ENCODE peak calls at places on chromosomes 11 and 22, in six cellular contexts. P is ovary, C is OCI-LY7, B is A673, G is heart left ventricle, Z is dorsolateral prefrontal cortex. E is an unnamed sample.

GRCh38 chr11:34358258-34358665 is 452 bp upstream of the ABTB2 start:
- DNase-seq in Z (no peak), P (peak; percentile 77), C (no peak), G (peak; percentile 56), B (peak; percentile 97), E (peak; percentile 47)

GRCh38 chr11:117281159-117281558 is 10.0 kb upstream of the BACE1-AS start:
- DNase-seq in Z (no peak), P (peak; percentile 34), B (peak; percentile 72), C (no peak), G (no peak), E (peak; percentile 99)

GRCh38 chr11:127493330-127493729 is 492.8 kb upstream of the KIRREL3 start:
- DNase-seq in P (no peak), Z (no peak), G (no peak), C (peak; percentile 10), B (peak; percentile 40), E (no peak)

GRCh38 chr22:31075961-31076360 is 5.2 kb upstream of the SMTN start:
- DNase-seq in C (no peak), G (peak; percentile 91), Z (no peak), B (no peak), P (peak; percentile 84), E (peak; percentile 86)

GRCh38 chr11:74505911-74506310 is 12.4 kb upstream of the LIPT2 start:
- DNase-seq in P (no peak), C (no peak), B (no peak), Z (no peak), G (no peak), E (no peak)

GRCh38 chr11:44191322-44192014 is 96.0 kb downstream of the EXT2 start:
- DNase-seq in B (peak; percentile 95), P (no peak), Z (no peak), G (no peak), C (no peak), E (no peak)

GRCh38 chr22:43889366-43890253 is 2.2 kb downstream of the PNPLA5 start:
- DNase-seq in G (no peak), Z (no peak), C (no peak), B (no peak), P (no peak), E (peak; percentile 41)

GRCh38 chr11:72578051-72578450 is 96.2 kb downstream of the PDE2A start:
- DNase-seq in Z (no peak), P (no peak), G (no peak), B (no peak), C (no peak), E (no peak)

GRCh38 chr11:19846654-19847330 is 134.2 kb downstream of the NAV2 start:
- DNase-seq in C (no peak), B (no peak), Z (no peak), P (peak; percentile 86), G (peak; percentile 66), E (peak; percentile 30)

GRCh38 chr22:20031732-20032406 is 11.0 kb downstream of the TANGO2 start:
- DNase-seq in C (peak; percentile 76), G (no peak), B (no peak), Z (no peak), P (no peak), E (no peak)

GRCh38 chr11:83612891-83613766 is 327.0 kb upstream of the CCDC90B start:
- DNase-seq in Z (peak; percentile 16), C (no peak), P (no peak), G (no peak), B (peak; percentile 72), E (no peak)

GRCh38 chr22:30541979-30542810 is 4.3 kb downstream of the SEC14L6 start:
- DNase-seq in C (no peak), Z (no peak), P (peak; percentile 40), G (no peak), B (no peak), E (no peak)

GRCh38 chr11:117232022-117232878 is at the start of the genes PCSK7 and RNF214:
- DNase-seq in G (peak; percentile 87), C (peak; percentile 88), P (peak; percentile 87), Z (peak; percentile 70), B (peak; percentile 90), E (peak; percentile 51)

GRCh38 chr11:87897079-87897478 is 278.2 kb downstream of the RAB38 start:
- DNase-seq in G (no peak), P (no peak), B (no peak), Z (no peak), C (no peak), E (no peak)

GRCh38 chr11:123143921-123144320 is 51.1 kb downstream of the CLMP start:
- DNase-seq in C (no peak), G (no peak), B (no peak), P (no peak), Z (no peak), E (no peak)

GRCh38 chr22:38086942-38087341 is 3.0 kb upstream of the SLC16A8 start:
- DNase-seq in B (no peak), Z (no peak), C (no peak), P (no peak), G (no peak), E (no peak)

GRCh38 chr11:83583953-83584352 is 297.8 kb upstream of the CCDC90B start:
- DNase-seq in B (no peak), Z (no peak), P (no peak), C (no peak), G (no peak), E (peak; percentile 93)

GRCh38 chr11:65204646-65205601 is 23.2 kb downstream of the CAPN1 start:
- DNase-seq in Z (no peak), G (peak; percentile 19), C (peak; percentile 48), B (peak; percentile 78), P (no peak), E (peak; percentile 27)

GRCh38 chr11:68798221-68798813 is 43.4 kb downstream of the CPT1A start:
- DNase-seq in C (peak; percentile 37), B (peak; percentile 54), P (peak; percentile 42), G (no peak), Z (no peak), E (peak; percentile 17)

GRCh38 chr22:19292262-19293230 is 1.0 kb upstream of the CLTCL1 start:
- DNase-seq in Z (no peak), P (peak; percentile 29), B (no peak), G (no peak), C (peak; percentile 54), E (peak; percentile 91)

GRCh38 chr11:128576555-128576954 is 10.8 kb downstream of the ETS1 start:
- DNase-seq in G (no peak), C (no peak), B (no peak), Z (no peak), P (no peak), E (no peak)

GRCh38 chr11:76598426-76598839 is 72.1 kb downstream of the LRRC32 start:
- DNase-seq in P (no peak), B (no peak), C (peak; percentile 87), Z (no peak), G (no peak), E (peak; percentile 56)

GRCh38 chr11:45939836-45940235 is 17.4 kb downstream of the LARGE2 start:
- DNase-seq in P (no peak), G (no peak), C (no peak), B (peak; percentile 40), Z (no peak), E (peak; percentile 14)
- TF ChIP-seq CTCF in P (no peak), G (no peak), C (no peak), B (no peak), Z (no peak), E (no peak)

GRCh38 chr11:111911563-111912401 is at the start of gene CRYAB:
- DNase-seq in B (no peak), G (peak; percentile 89), P (peak; percentile 82), C (no peak), Z (peak; percentile 97), E (peak; percentile 81)

GRCh38 chr11:111906680-111907079 is 4.9 kb downstream of the CRYAB start:
- DNase-seq in G (no peak), C (no peak), Z (no peak), B (no peak), P (no peak), E (no peak)

GRCh38 chr11:111910637-111911562 is 670 bp downstream of the CRYAB start:
- DNase-seq in B (no peak), G (peak; percentile 39), Z (peak; percentile 92), P (no peak), C (no peak), E (no peak)

GRCh38 chr11:111909378-111909777 is 2.2 kb downstream of the CRYAB start:
- DNase-seq in P (no peak), G (no peak), B (no peak), Z (no peak), C (no peak), E (no peak)

DNA sequence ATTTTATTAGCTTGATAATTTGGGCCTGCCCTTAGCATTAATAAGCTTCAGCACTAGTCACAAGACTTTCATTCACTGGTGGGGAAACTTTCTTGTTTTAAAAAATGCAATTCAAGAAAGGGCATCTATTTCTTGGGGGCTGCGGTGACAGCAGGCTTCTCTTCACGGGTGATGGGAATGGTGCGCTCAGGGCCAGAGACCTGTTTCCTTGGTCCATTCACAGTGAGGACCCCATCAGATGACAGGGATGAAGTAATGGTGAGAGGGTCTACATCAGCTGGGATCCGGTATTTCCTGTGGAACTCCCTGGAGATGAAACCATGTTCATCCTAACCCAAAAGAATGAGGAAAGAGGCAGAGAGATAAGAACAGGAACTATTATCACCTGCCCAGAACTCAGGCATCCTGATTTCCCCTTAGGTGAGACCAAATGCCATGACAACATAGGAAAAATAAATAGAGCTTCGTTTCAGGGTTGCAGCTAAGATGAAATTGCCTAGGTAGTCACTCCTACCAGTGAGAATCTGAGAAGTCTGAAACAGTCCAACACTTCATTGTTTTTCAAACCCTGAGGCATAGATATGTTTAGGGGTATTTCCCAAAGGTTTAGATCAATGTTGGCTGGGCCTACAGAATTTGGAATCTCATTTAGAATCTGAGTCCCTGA is 2.8 kb downstream of the CRYAB start:
- DNase-seq in G (no peak), B (no peak), Z (no peak), C (no peak), P (no peak), E (no peak)
- H3K4me3 ChIP-seq in G (peak overlapping the region; percentile 59), B (no peak overlapping the region), Z (peak overlapping the region; percentile 81), C (no peak overlapping the region), P (no peak overlapping the region), E (no peak overlapping the region)

GRCh38 chr11:69943066-69943465 is 123.8 kb upstream of the FGF3 start:
- DNase-seq in C (no peak), P (no peak), G (no peak), Z (no peak), B (no peak), E (no peak)
- TF ChIP-seq CTCF in C (no peak), P (no peak), G (no peak), Z (no peak), B (no peak), E (no peak)

GRCh38 chr22:40651563-40652501 is 15.3 kb upstream of the MRTFA start:
- DNase-seq in G (peak; percentile 94), C (peak; percentile 93), P (peak; percentile 96), Z (peak; percentile 99), B (peak; percentile 98), E (peak; percentile 100)

GRCh38 chr22:40653361-40653760 is 16.8 kb upstream of the MRTFA start:
- DNase-seq in B (no peak), C (no peak), G (no peak), Z (no peak), P (no peak), E (no peak)

GRCh38 chr22:40648386-40648785 is 11.9 kb upstream of the MRTFA start:
- DNase-seq in G (no peak), C (peak; percentile 41), P (no peak), B (no peak), Z (no peak), E (no peak)

GRCh38 chr22:40654522-40655167 is 18.1 kb upstream of the MRTFA start:
- DNase-seq in P (no peak), B (peak; percentile 82), C (no peak), G (peak; percentile 74), Z (peak; percentile 70), E (peak; percentile 85)

DNA sequence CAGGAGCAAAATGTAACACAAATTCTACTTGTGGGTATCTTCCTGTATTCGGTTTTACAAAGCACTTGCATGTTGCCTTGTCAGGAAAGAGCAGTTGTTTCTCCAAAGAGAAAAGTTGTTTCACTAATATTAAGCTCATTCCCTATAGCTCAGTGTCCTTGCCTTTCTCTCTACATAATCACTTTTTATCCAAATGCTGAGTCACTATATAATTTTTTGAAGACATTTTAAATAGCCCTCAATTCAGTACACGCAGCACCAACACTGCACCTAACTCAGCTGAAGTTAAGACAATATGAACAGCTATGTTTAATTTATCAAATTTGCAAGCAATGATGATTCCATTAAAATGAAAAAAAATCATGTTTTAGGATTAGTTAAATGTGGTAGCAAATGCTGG is 14.5 kb upstream of the MRTFA start:
- DNase-seq in B (no peak), Z (no peak), P (no peak), G (no peak), C (no peak), E (no peak)
- H3K4me3 ChIP-seq in B (peak overlapping the region; percentile 69), Z (peak overlapping the region; percentile 66), P (peak overlapping the region; percentile 64), G (peak overlapping the region; percentile 71), C (peak overlapping the region; percentile 79), E (peak overlapping the region; percentile 85)